ENCODE peak calls at places on chromosomes 16 and 17, in four cellular contexts. P is K562, R is HepG2, T is GM12878. J is an unnamed sample.
A peak's percentile ranks its signal among the peaks of the same experiment; 100 is the strongest.

GRCh38 chr17:67290994-67291362 is 46.0 kb upstream of the HELZ start:
- DNase-seq in P (no peak), T (no peak), R (no peak), J (no peak)

GRCh38 chr17:39058524-39058923 is 91.3 kb upstream of the FBXO47 start:
- DNase-seq in R (no peak), P (no peak), T (no peak), J (no peak)

GRCh38 chr16:46996391-46996790 is 22.9 kb upstream of the DNAJA2 start:
- DNase-seq in T (no peak), P (peak; percentile 11), R (no peak), J (no peak)

GRCh38 chr16:64416232-64417010 is 705.4 kb downstream of the CDH11 start:
- DNase-seq in T (no peak), R (no peak), P (no peak), J (peak; percentile 64)

GRCh38 chr17:38341035-38341721 is 2.6 kb downstream of the GPR179 start:
- DNase-seq in R (peak; percentile 47), T (no peak), P (no peak), J (peak; percentile 51)

GRCh38 chr17:56867948-56868376 is 34.0 kb downstream of the DGKE start:
- DNase-seq in T (no peak), R (no peak), P (no peak), J (peak; percentile 90)

GRCh38 chr17:80853076-80853475 is 138.6 kb upstream of the CHMP6 start:
- DNase-seq in P (no peak), R (no peak), T (no peak), J (no peak)

GRCh38 chr17:55053855-55054254 is 85.3 kb downstream of the STXBP4 start:
- DNase-seq in R (no peak), T (no peak), P (no peak), J (peak; percentile 23)

GRCh38 chr16:85777583-85778310 is 21.6 kb downstream of the EMC8 start:
- DNase-seq in P (no peak), T (no peak), R (no peak), J (no peak)

GRCh38 chr16:12050361-12050760 is 73.8 kb downstream of the SNX29 start:
- DNase-seq in T (no peak), P (no peak), R (no peak), J (no peak)

GRCh38 chr16:4909825-4910224 is 27.1 kb downstream of the PPL start:
- DNase-seq in P (no peak), T (no peak), R (no peak), J (no peak)

GRCh38 chr17:32731556-32732295 is 145.2 kb downstream of the MYO1D start:
- DNase-seq in P (no peak), T (no peak), R (no peak), J (no peak)

GRCh38 chr16:49405123-49405522 is 31.5 kb downstream of the C16orf78 start:
- DNase-seq in T (no peak), R (no peak), P (no peak), J (no peak)

GRCh38 chr17:42675984-42676423 is 790 bp downstream of the PLEKHH3 start:
- DNase-seq in P (peak; percentile 51), R (no peak), T (no peak), J (peak; percentile 45)
- H2AFZ ChIP-seq in P (peak overlapping the region; percentile 65), R (no peak overlapping the region), T (peak overlapping the region; percentile 24), J (peak overlapping the region; percentile 80)

GRCh38 chr17:83162035-83162745 is 82.8 kb downstream of the METRNL start:
- DNase-seq in P (no peak), R (no peak), T (no peak), J (no peak)
- TF ChIP-seq MYC in P (no peak), R (no peak), T (no peak), J (no peak)

GRCh38 chr17:28737770-28738679 is 5.8 kb upstream of the TRAF4 start:
- DNase-seq in T (peak; percentile 89), R (no peak), P (no peak), J (no peak)
- H2AFZ ChIP-seq in T (peak overlapping the region; percentile 46), R (no peak overlapping the region), P (no peak overlapping the region), J (no peak overlapping the region)

GRCh38 chr17:12134101-12134500 is 113.4 kb downstream of the MAP2K4 start:
- DNase-seq in P (no peak), T (no peak), R (no peak), J (no peak)
- TF ChIP-seq MYC in P (no peak), T (no peak), R (no peak), J (no peak)

J was measured in endothelial cell of umbilical vein.